ENCODE peak calls at places on chromosomes 4 and X, in five cellular contexts. W, N, J, F and X are unnamed samples.

GRCh38 chr4:1842993-1843448 is 12.9 kb downstream of the LETM1 start:
- DNase-seq in W (peak), N (peak), J (no peak), F (no peak), X (no peak)

GRCh38 chr4:99817310-99817885 is 771 bp downstream of the DAPP1 start:
- DNase-seq in W (no peak), N (no peak), J (no peak), F (peak), X (no peak)

GRCh38 chr4:7649741-7650531 is 215.2 kb upstream of the PSAPL1 start:
- DNase-seq in W (no peak), N (peak), J (no peak), F (peak), X (peak)

GRCh38 chr4:140851032-140851636 is 94.9 kb upstream of the TBC1D9 start:
- DNase-seq in W (peak), N (peak), J (peak), F (peak), X (peak)

GRCh38 chr4:8473198-8473919 is 32.8 kb downstream of the TRMT44 start:
- DNase-seq in W (no peak), N (no peak), J (no peak), F (no peak), X (no peak)

GRCh38 chrX:45347877-45348675 is 147.4 kb upstream of the DIPK2B start:
- DNase-seq in W (no peak), N (no peak), J (no peak), F (no peak), X (no peak)

GRCh38 chr4:21209854-21210253 is 509.6 kb downstream of the PACRGL start:
- DNase-seq in W (no peak), N (no peak), J (no peak), F (no peak), X (no peak)

GRCh38 chrX:155662297-155662696 is 49.5 kb upstream of the TMLHE start:
- DNase-seq in W (no peak), N (no peak), J (no peak), F (peak), X (no peak)

GRCh38 chr4:122635205-122635604 is 14.3 kb upstream of the IL21 start:
- DNase-seq in W (no peak), N (no peak), J (no peak), F (peak), X (no peak)